ENCODE peak calls at places on chromosome 20, in seven cellular contexts. U is left ventricle myocardium inferior; N is A172; Z is activated CD8-positive, alpha-beta T cell treated with anti-CD3 and anti-CD28 coated beads for 36 hours; H is stimulated activated CD8-positive, alpha-beta memory T cell treated with anti-CD3 and anti-CD28 coated beads, Interleukin-7, amount 100 ng/mL, for 1 hour; W is activated T-helper 1 cell treated with anti-CD3 and anti-CD28 coated beads, Interleukin-2, amount 50 U/mL, for 16 hours; K is NAMALWA. B is an unnamed sample.

GRCh38 chr20:40636486-40636885 is 52.5 kb downstream of the MAFB start:
- DNase-seq in H (no peak), W (no peak), U (no peak), N (no peak), K (no peak), Z (no peak), B (no peak)

GRCh38 chr20:50814438-50815161 is 19.7 kb downstream of the BCAS4 start:
- DNase-seq in Z (peak), U (no peak), N (no peak), K (no peak), W (no peak), H (no peak), B (no peak)

GRCh38 chr20:58306421-58307261 is 2.9 kb upstream of the RAB22A start:
- DNase-seq in N (peak), W (peak), K (peak), H (peak), U (no peak), Z (peak), B (peak)

GRCh38 chr20:32541917-32542615 is 43.1 kb downstream of the NOL4L start:
- DNase-seq in N (no peak), H (no peak), W (no peak), Z (no peak), U (no peak), K (no peak), B (no peak)

GRCh38 chr20:35133006-35133405 is 14.1 kb downstream of the EDEM2 start:
- DNase-seq in U (no peak), Z (no peak), N (no peak), H (no peak), K (no peak), W (no peak), B (no peak)

GRCh38 chr20:24337074-24337473 is 132.4 kb upstream of the SYNDIG1 start:
- DNase-seq in U (no peak), W (no peak), H (no peak), N (peak), Z (no peak), K (no peak), B (no peak)

GRCh38 chr20:38757145-38757800 is 9.0 kb downstream of the ACTR5 start:
- DNase-seq in N (no peak), K (no peak), U (no peak), H (no peak), Z (no peak), W (no peak), B (no peak)

GRCh38 chr20:53757472-53757913 is 163.9 kb upstream of the ZNF217 start:
- DNase-seq in U (no peak), H (no peak), N (no peak), Z (no peak), K (no peak), W (no peak), B (no peak)

GRCh38 chr20:51327251-51327841 is 215.2 kb downstream of the NFATC2 start:
- DNase-seq in H (no peak), Z (no peak), U (no peak), K (no peak), W (no peak), N (no peak), B (no peak)

GRCh38 chr20:402496-402885 is 5.6 kb upstream of the RBCK1 start:
- DNase-seq in N (no peak), Z (no peak), U (no peak), H (no peak), K (peak), W (no peak), B (no peak)